ENCODE peak calls at places on chromosomes 7 and 10, in nine cellular contexts. U is OCI-LY7; M is myocyte; C is ACHN; A is stimulated activated CD8-positive, alpha-beta memory T cell treated with anti-CD3 and anti-CD28 coated beads, Interleukin-4, amount 100 ng/mL, for 4 hours; H is Caki2; S is AG08395; R is mucosa of descending colon; V is fibroblast of the conjunctiva. Q is an unnamed sample.

GRCh38 chr10:125259651-125260050 is 99.3 kb upstream of the CTBP2 start:
- DNase-seq in U (no peak), M (no peak), C (no peak), A (no peak), H (no peak), S (no peak), R (no peak), V (no peak), Q (no peak)

GRCh38 chr10:74831518-74832120 is 5.2 kb downstream of the KAT6B start:
- DNase-seq in U (no peak), M (no peak), C (no peak), A (no peak), H (no peak), S (no peak), R (no peak), V (no peak), Q (no peak)

GRCh38 chr7:106792233-106792926 is 72.7 kb upstream of the PIK3CG start:
- DNase-seq in U (no peak), M (no peak), C (no peak), A (no peak), H (no peak), S (no peak), R (no peak), V (no peak), Q (no peak)

GRCh38 chr10:48322017-48322416 is 15.5 kb downstream of the MAPK8 start:
- DNase-seq in U (no peak), M (no peak), C (no peak), A (no peak), H (no peak), S (no peak), R (no peak), V (no peak), Q (no peak)

GRCh38 chr7:104814671-104815400 is 199.2 kb upstream of the KMT2E start:
- DNase-seq in U (no peak), M (no peak), C (no peak), A (no peak), H (no peak), S (no peak), R (no peak), V (no peak), Q (no peak)

GRCh38 chr7:64869912-64870562 is 33.0 kb upstream of the ZNF273 start:
- DNase-seq in U (no peak), M (no peak), C (no peak), A (no peak), H (no peak), S (no peak), R (no peak), V (no peak), Q (peak; percentile 30)

GRCh38 chr7:12256025-12256570 is 45.0 kb downstream of the TMEM106B start:
- DNase-seq in U (no peak), M (peak; percentile 25), C (no peak), A (no peak), H (peak; percentile 16), S (no peak), R (no peak), V (no peak), Q (no peak)

GRCh38 chr10:97889461-97890265 is 40.0 kb downstream of the GOLGA7B start:
- DNase-seq in U (no peak), M (no peak), C (peak; percentile 96), A (no peak), H (peak; percentile 98), S (no peak), R (no peak), V (peak; percentile 67), Q (peak; percentile 26)

GRCh38 chr10:79111846-79112614 is 43.3 kb downstream of the ZMIZ1 start:
- DNase-seq in U (no peak), M (no peak), C (no peak), A (no peak), H (no peak), S (no peak), R (no peak), V (no peak), Q (no peak)

GRCh38 chr10:62374862-62375710 is 917 bp downstream of the ZNF365 start:
- DNase-seq in U (no peak), M (no peak), C (no peak), A (no peak), H (peak; percentile 21), S (no peak), R (no peak), V (no peak), Q (no peak)

GRCh38 chr7:82677493-82677892 is 233.9 kb upstream of the CACNA2D1 start:
- DNase-seq in U (peak; percentile 60), M (peak; percentile 67), C (no peak), A (peak; percentile 27), H (no peak), S (no peak), R (no peak), V (no peak), Q (peak; percentile 50)

GRCh38 chr10:110209399-110209925 is 2.1 kb downstream of the MXI1 start:
- DNase-seq in U (peak; percentile 74), M (peak; percentile 71), C (peak; percentile 72), A (no peak), H (peak; percentile 72), S (peak; percentile 48), R (peak; percentile 79), V (peak; percentile 23), Q (peak; percentile 74)

GRCh38 chr7:20642171-20642570 is 26.7 kb downstream of the ABCB5 start:
- DNase-seq in U (no peak), M (peak; percentile 26), C (no peak), A (no peak), H (no peak), S (peak; percentile 34), R (no peak), V (no peak), Q (no peak)

GRCh38 chr10:123750901-123751300 is 84.7 kb downstream of the GPR26 start:
- DNase-seq in U (no peak), M (no peak), C (no peak), A (no peak), H (no peak), S (no peak), R (no peak), V (no peak), Q (no peak)

Q was measured in Peyer's patch.